ENCODE peak calls at places on chromosomes 16 and 17, in four cellular contexts. J is bronchial epithelial cell, S is AG09319, I is fibroblast of the aortic adventitia. R is an unnamed sample.
A peak's percentile ranks its signal among the peaks of the same experiment; 100 is the strongest.

GRCh38 chr16:2897110-2897509 is 14.1 kb downstream of the FLYWCH2 start:
- DNase-seq in J (no peak), S (no peak), I (no peak), R (no peak)

GRCh38 chr16:51592013-51592501 is 441.0 kb upstream of the SALL1 start:
- DNase-seq in J (no peak), S (no peak), I (no peak), R (no peak)

GRCh38 chr17:74756891-74757290 is 8.5 kb downstream of the NHERF1 start:
- DNase-seq in J (no peak), S (no peak), I (no peak), R (no peak)

GRCh38 chr17:71325886-71326285 is 794.9 kb upstream of the SOX9 start:
- DNase-seq in J (peak; percentile 22), S (no peak), I (no peak), R (no peak)

GRCh38 chr17:67549787-67550186 is 167.9 kb upstream of the NOL11 start:
- DNase-seq in J (no peak), S (no peak), I (no peak), R (no peak)

GRCh38 chr17:41527076-41528023 is 758 bp downstream of the KRT19 start:
- DNase-seq in J (no peak), S (no peak), I (no peak), R (no peak)

GRCh38 chr17:41324180-41325075 is 8.9 kb upstream of the KRTAP17-1 start:
- DNase-seq in J (peak; percentile 50), S (no peak), I (no peak), R (no peak)

GRCh38 chr17:45171338-45172231 is 9.9 kb downstream of the HEXIM2 start:
- DNase-seq in J (peak; percentile 75), S (no peak), I (no peak), R (no peak)

GRCh38 chr16:75250809-75251279 is 580 bp downstream of the BCAR1 start:
- DNase-seq in J (no peak), S (no peak), I (no peak), R (no peak)

GRCh38 chr16:8611886-8612595 is 9.5 kb upstream of the METTL22 start:
- DNase-seq in J (peak; percentile 37), S (no peak), I (peak; percentile 11), R (no peak)

GRCh38 chr17:80591788-80592187 is 47.1 kb downstream of the RPTOR start:
- DNase-seq in J (no peak), S (no peak), I (no peak), R (no peak)

GRCh38 chr17:44862278-44862914 is 14.7 kb downstream of the HIGD1B start:
- DNase-seq in J (no peak), S (no peak), I (no peak), R (no peak)

GRCh38 chr17:18280239-18280638 is 19.8 kb downstream of the MIEF2 start:
- DNase-seq in J (no peak), S (no peak), I (no peak), R (no peak)

GRCh38 chr17:67194134-67194533 is 50.9 kb downstream of the HELZ start:
- DNase-seq in J (no peak), S (no peak), I (peak; percentile 28), R (no peak)

GRCh38 chr17:63399856-63400255 is 46.2 kb downstream of the CYB561 start:
- DNase-seq in J (no peak), S (no peak), I (peak; percentile 88), R (peak; percentile 8)

GRCh38 chr16:88681084-88681680 is 5.1 kb downstream of the SNAI3 start:
- DNase-seq in J (peak; percentile 17), S (no peak), I (no peak), R (no peak)
- TF ChIP-seq CTCF in J (peak; percentile 82), S (no peak), I (no peak), R (peak; percentile 17)

DNA sequence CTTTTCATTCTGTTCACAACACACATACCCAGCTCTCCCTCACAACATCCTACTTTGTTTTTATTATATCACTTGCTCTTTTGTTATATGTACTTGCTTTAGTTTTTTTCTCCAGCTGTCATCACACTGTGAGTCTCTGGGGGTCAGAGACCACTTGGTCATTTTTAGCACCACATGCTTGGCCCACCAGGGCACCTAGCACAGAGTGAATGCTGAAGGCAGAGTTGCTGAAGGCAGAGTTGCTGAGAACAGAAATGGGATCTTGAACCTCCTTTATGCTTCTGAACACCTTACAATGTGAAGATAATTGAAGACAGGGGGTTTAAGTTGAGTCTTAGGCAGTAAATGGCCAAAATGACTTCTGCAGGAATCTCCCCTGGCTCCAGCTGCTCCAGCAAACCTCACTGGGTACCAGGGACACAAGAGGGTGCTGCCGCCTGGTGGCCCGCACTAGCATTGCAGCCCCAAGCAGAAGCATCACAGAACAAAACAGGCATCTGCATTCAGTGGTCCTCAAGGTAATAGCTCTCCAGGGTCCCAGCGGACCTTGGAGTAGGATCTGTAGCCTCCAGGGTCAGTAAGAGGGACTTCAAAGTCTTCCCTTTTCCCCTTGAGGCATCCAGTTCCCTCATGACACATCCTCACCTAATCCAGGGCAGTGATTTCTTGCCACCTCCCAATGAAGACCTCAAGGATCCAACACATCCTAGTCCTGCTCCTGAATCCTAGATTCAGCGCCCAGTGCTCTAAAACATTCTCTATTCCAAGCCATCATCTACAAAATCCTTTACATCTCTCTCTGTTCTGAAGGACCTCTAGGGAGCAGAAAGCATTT is 1972.6 kb downstream of the TP53TG3F start:
- DNase-seq in J (no peak), S (no peak), I (no peak), R (no peak)
- TF ChIP-seq CTCF in J (peak; percentile 61), S (no peak), I (peak; percentile 32), R (peak; percentile 17)

DNA sequence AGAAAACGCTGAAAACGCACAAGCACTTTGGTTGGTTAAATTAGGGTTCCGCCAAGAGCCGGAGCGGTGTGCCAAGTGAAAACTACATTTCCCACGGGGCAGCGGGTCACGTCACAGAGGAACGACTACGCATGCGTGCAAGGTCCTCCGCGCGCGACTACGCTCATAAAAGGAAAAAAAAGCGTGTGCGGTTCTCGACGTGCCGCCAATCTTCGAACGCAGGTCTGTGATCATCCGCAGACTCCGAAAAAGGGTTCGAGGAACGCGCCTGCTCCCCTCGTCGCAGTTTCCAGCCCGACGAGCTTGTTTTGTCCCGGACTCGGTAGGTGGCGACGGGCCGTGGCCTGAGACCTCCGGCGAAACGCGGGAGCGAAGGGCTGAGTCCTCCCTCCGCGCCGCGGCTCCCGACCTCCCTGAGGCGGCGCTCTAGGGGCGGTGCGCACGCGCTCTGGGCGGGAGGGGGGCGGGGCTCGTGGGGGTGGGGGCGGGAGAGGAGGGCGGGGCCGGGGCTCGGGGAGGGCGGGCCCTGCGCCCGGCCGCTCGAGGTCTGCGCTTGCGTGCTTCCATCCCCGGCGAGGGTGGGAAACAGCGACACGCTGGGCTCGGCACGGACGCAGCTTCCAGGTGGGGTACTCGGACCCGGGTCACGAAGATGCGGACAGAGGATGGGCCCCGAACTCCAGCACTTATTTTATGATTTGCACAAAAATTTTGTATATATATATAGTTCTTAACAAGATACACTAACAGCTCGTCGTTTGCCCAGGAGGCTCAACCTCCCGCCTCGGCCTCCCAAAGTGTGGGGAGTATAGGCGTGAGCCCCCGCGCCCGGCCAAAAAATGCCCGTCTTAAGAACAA is at the start of gene SGF29:
- DNase-seq in J (peak; percentile 76), S (peak; percentile 81), I (peak; percentile 96), R (peak; percentile 84)
- TF ChIP-seq CTCF in J (peak; percentile 42), S (peak; percentile 24), I (peak; percentile 21), R (peak; percentile 18)

DNA sequence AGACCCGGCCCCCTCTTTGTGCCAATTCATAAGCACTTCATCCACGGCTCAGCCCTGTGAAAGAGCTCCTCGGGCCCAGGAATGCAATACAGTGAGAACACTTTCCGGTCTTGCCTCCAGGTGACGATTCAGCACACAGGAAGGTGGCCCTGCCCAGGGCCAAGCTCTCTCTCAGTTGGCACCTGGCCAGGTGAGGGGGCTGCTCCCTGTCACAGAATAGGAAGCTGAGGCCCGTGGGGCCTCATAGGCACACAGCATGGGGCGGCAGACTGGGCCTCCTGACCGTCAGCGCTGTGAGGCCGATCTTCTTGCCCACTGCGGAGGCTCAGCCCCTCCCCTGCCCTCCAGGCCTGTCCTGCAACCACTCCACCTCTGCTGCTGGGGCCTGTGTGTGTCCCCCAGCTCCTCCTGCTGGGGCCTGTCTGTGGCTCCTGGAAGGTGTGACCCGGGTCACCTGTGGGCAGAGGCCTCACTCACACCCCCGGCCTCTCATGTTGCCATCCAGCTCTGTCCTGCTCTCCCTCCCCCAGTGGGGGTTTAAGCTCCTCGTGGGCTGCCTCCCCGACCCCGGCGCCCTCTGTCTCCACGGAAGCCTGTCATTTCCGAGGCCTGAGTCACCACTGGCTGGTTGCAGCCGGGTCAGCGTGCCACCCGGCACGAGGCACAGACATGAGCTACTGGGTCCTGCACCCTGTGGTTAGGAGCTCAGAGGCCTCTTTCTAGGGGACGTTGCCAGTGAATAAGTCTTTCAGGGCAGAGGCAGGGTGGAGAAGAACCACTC is 114.4 kb downstream of the SEC14L1 start:
- DNase-seq in J (peak; percentile 97), S (peak; percentile 38), I (peak; percentile 76), R (no peak)
- TF ChIP-seq CTCF in J (no peak), S (no peak), I (no peak), R (no peak)

DNA sequence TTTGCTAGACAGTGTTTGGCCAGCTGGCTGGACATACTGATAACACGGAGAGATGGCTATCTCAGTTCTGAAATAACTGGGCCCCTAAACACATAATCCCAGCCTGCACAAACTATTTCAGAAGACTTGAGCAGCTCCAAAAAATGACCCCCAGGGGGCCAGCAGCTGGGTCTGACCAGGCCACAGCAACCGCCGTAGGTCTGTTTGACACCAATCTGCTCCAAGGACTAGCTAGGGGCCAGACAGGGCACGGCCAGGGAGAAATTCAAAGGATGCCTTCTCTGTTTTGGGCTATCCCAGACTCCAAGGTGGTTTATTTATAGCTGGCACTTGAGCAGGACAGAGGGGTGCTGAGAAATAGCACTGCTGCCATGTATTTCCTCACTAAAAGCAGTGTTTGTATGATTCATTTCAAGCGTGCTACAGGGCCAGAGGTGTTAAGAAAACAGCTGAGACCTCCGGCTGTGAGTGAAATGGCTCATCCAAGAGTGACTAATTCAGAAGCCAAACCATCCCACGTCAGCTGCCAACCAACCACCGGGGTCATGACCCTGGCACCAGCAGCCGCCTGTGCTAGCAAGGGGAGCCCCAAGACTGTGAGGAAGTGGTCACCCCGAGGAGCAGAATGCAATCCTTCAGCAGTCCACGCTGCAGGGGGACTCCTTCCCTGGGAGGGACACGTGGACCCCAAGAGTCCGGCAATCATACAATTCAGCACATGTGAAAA is 5.7 kb downstream of the GGA2 start:
- DNase-seq in J (peak; percentile 97), S (peak; percentile 7), I (peak; percentile 84), R (peak; percentile 94)
- TF ChIP-seq CTCF in J (no peak), S (no peak), I (no peak), R (no peak)

GRCh38 chr17:19646788-19647696 is 1.5 kb upstream of the ALDH3A2 start:
- DNase-seq in J (peak; percentile 49), S (no peak), I (peak; percentile 36), R (no peak)

GRCh38 chr17:19650826-19651225 is 2.3 kb downstream of the ALDH3A2 start:
- DNase-seq in J (peak; percentile 75), S (no peak), I (no peak), R (no peak)

GRCh38 chr17:19651461-19652238 is 3.1 kb downstream of the ALDH3A2 start:
- DNase-seq in J (peak; percentile 56), S (no peak), I (no peak), R (no peak)

GRCh38 chr17:19647697-19648474 is 665 bp upstream of the ALDH3A2 start:
- DNase-seq in J (peak; percentile 60), S (peak; percentile 25), I (peak; percentile 73), R (peak; percentile 18)

GRCh38 chr17:19648475-19649406 is at the start of gene ALDH3A2:
- DNase-seq in J (peak; percentile 86), S (peak; percentile 74), I (peak; percentile 91), R (peak; percentile 55)
- TF ChIP-seq CTCF in J (no peak), S (peak; percentile 40), I (peak; percentile 36), R (no peak)